ENCODE peak calls at places on chromosomes 11 and 22, in nine cellular contexts. P is lung, Y is RWPE1, G is cardiac muscle cell, A is colonic mucosa, K is endothelial cell, X is glutamatergic neuron, F is adrenal gland, Q is epithelial cell of esophagus. H is an unnamed sample.

GRCh38 chr11:61688368-61689163 is 8.4 kb downstream of the DAGLA start:
- DNase-seq in P (peak), Y (peak), G (no peak), A (peak), K (no peak), X (no peak), F (peak), Q (no peak), H (no peak)

GRCh38 chr11:112114460-112114859 is 27.8 kb downstream of the SDHD start:
- DNase-seq in P (no peak), Y (no peak), G (no peak), A (no peak), K (no peak), X (no peak), F (no peak), Q (no peak), H (no peak)

GRCh38 chr22:19448076-19448607 is 631 bp upstream of the C22orf39 start:
- DNase-seq in P (peak), Y (peak), G (peak), A (peak), K (peak), X (peak), F (peak), Q (peak), H (no peak)

GRCh38 chr11:66020618-66021357 is 5.5 kb downstream of the CATSPER1 start:
- DNase-seq in P (peak), Y (peak), G (no peak), A (no peak), K (no peak), X (no peak), F (peak), Q (peak), H (no peak)

GRCh38 chr11:8959546-8960166 is 4.6 kb downstream of the TMEM9B start:
- DNase-seq in P (peak), Y (peak), G (peak), A (peak), K (peak), X (no peak), F (no peak), Q (peak), H (peak)

GRCh38 chr22:44891791-44892190 is 118.0 kb downstream of the PHF21B start:
- DNase-seq in P (no peak), Y (no peak), G (no peak), A (no peak), K (no peak), X (no peak), F (no peak), Q (no peak), H (no peak)

GRCh38 chr11:23370580-23371275 is 510.5 kb upstream of the CCDC179 start:
- DNase-seq in P (no peak), Y (no peak), G (no peak), A (no peak), K (no peak), X (no peak), F (no peak), Q (peak), H (no peak)

GRCh38 chr11:120089036-120090001 is 48.6 kb downstream of the TRIM29 start:
- DNase-seq in P (no peak), Y (no peak), G (no peak), A (no peak), K (no peak), X (no peak), F (no peak), Q (no peak), H (no peak)

GRCh38 chr22:20422965-20423635 is 14.5 kb downstream of the SCARF2 start:
- DNase-seq in P (no peak), Y (no peak), G (no peak), A (peak), K (no peak), X (no peak), F (peak), Q (no peak), H (no peak)

GRCh38 chr11:104908186-104908531 is 9.9 kb upstream of the CASP12 start:
- DNase-seq in P (no peak), Y (no peak), G (no peak), A (no peak), K (no peak), X (no peak), F (no peak), Q (no peak), H (no peak)

GRCh38 chr11:104907521-104908185 is 9.4 kb upstream of the CASP12 start:
- DNase-seq in P (no peak), Y (no peak), G (no peak), A (no peak), K (no peak), X (no peak), F (no peak), Q (no peak), H (no peak)

DNA sequence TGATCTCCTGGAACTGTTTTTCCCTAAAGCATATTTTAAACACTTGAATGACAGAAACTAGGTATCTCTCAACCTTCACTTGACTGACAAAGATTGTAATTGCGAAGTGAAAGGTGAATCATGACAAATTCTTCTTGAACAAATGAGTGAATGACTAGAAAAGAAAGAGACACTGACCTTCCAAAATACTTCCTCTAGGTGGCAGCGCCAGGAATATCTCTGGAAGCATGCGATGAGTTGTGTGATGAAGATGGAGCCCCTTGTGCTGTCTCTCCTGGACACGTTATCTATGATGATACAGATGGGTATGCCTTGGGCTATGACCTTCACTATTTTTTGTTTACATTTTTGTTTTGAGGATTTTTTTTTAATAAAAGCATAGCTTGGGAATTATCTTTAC is 7.0 kb upstream of the CASP12 start:
- DNase-seq in P (no peak), Y (no peak), G (no peak), A (no peak), K (no peak), X (no peak), F (no peak), Q (peak), H (no peak)
- TF ChIP-seq CTCF in P (no peak), Y (no peak), G (peak), A (no peak), K (peak), X (no peak), F (no peak), Q (peak), H (no peak)

GRCh38 chr11:129766858-129767604 is 48.6 kb upstream of the TMEM45B start:
- DNase-seq in P (no peak), Y (no peak), G (peak), A (peak), K (peak), X (peak), F (no peak), Q (peak), H (no peak)
- TF ChIP-seq CTCF in P (no peak), Y (peak), G (peak), A (peak), K (peak), X (peak), F (no peak), Q (peak), H (peak)

GRCh38 chr11:78916759-78917158 is 342.1 kb upstream of the NARS2 start:
- DNase-seq in P (no peak), Y (no peak), G (no peak), A (no peak), K (no peak), X (no peak), F (no peak), Q (no peak), H (no peak)
- TF ChIP-seq CTCF in P (no peak), Y (no peak), G (peak), A (no peak), K (no peak), X (no peak), F (no peak), Q (no peak), H (no peak)

GRCh38 chr11:44319170-44319551 is 9.2 kb upstream of the ALX4 start:
- DNase-seq in P (no peak), Y (no peak), G (no peak), A (no peak), K (no peak), X (peak), F (no peak), Q (no peak), H (no peak)

GRCh38 chr11:44318369-44318768 is 8.4 kb upstream of the ALX4 start:
- DNase-seq in P (no peak), Y (no peak), G (no peak), A (no peak), K (no peak), X (no peak), F (no peak), Q (no peak), H (no peak)

GRCh38 chr11:44314733-44315132 is 4.8 kb upstream of the ALX4 start:
- DNase-seq in P (no peak), Y (no peak), G (no peak), A (no peak), K (no peak), X (no peak), F (no peak), Q (no peak), H (no peak)

GRCh38 chr11:44315947-44316387 is 6.0 kb upstream of the ALX4 start:
- DNase-seq in P (no peak), Y (no peak), G (peak), A (no peak), K (no peak), X (peak), F (peak), Q (no peak), H (no peak)

DNA sequence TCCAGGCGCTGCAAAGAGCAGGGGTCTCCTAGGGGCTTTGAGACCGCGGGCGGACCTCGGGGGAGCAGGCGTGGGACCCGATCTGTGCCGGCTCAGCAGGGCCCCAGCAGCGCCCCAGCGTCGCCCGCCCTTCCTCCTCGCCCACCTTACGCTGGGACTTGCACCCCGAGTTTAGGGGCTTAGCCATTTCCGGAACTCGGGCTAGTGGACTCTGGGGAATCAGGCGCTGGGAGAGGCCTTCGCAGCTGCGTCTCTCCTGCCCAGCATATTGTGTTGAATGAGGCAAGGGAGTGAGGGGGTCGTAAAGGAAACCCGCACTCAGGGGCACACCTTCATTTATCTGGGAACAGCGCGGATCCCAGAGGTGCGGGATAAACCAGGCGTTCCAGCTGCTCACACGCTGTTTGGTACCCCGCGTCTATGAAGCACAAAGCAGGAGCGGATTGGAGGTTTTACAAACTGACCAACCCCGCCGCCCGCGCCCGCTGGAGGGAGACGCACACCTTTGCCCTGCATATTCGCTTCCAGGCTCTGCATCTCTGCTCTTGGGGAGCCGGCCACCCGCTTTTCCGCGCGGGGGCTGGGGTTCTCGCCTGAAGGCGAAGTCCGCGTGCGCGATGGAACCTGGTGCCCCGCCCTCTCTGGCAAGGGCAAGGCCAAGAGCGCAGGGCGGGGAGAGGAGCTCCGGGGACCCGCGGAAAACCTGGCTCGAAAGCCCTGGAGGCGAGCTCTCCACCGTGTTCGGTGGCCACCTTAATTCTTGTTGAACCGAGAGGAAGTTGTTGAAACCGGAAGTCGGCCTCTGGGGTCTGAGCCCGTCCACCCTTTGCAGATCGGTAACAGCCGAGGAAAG is 6.7 kb upstream of the ALX4 start:
- DNase-seq in P (no peak), Y (no peak), G (no peak), A (no peak), K (no peak), X (peak), F (no peak), Q (no peak), H (no peak)
- TF ChIP-seq CTCF in P (no peak), Y (no peak), G (peak), A (no peak), K (no peak), X (no peak), F (no peak), Q (no peak), H (no peak)

DNA sequence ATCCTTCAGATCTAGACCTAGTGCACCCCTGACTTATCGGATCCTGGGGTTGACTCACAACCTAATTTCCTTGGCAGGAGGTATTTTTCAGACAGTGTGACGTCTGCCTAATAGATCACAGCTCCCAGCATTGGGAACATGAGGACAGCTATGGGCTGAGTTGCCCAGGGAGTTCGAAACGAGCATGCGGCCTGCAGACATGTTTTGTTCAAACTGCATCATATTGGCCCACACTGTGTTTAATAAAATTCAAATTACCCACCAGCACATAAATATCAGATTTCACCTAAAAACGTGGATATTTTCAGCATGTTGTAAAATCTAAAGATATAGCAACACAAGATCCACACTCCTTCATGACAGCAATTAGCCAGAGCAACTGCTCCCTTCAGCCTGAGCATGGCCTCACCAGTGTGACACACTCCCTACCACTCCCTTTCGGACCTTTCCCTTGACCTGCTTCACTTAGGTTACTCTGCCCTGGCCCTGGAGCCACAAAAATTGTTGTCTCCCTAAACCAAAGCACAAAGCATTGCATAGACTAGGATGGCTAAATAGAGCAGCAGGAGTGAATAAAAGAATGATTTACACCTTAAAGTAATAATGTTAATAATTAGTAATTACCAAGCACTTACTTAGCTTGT is 53.6 kb upstream of the USP47 start:
- DNase-seq in P (no peak), Y (no peak), G (no peak), A (no peak), K (no peak), X (no peak), F (no peak), Q (no peak), H (no peak)
- TF ChIP-seq CTCF in P (no peak), Y (peak), G (no peak), A (no peak), K (peak), X (peak), F (no peak), Q (no peak), H (no peak)

GRCh38 chr11:73530109-73530508 is 67.8 kb downstream of the FAM168A start:
- DNase-seq in P (no peak), Y (no peak), G (peak), A (peak), K (peak), X (no peak), F (no peak), Q (peak), H (no peak)
- TF ChIP-seq CTCF in P (no peak), Y (no peak), G (peak), A (peak), K (peak), X (no peak), F (no peak), Q (peak), H (peak)

H was measured in astrocyte of the cerebellum.